ENCODE peak calls at places on chromosome 20, in five cellular contexts. W, M, V, L and K are unnamed samples.
A peak's percentile ranks its signal among the peaks of the same experiment; 100 is the strongest.

GRCh38 chr20:50191566-50192363 is 1.1 kb downstream of the CEBPB start:
- DNase-seq in V (peak; percentile 36), M (peak; percentile 59), L (no peak), W (peak; percentile 37), K (peak; percentile 49)

GRCh38 chr20:53957421-53958172 is 112.8 kb downstream of the BCAS1 start:
- DNase-seq in V (no peak), M (peak; percentile 48), W (no peak), L (no peak), K (no peak)

GRCh38 chr20:46167080-46167479 is 49.0 kb downstream of the CD40 start:
- DNase-seq in V (no peak), L (no peak), M (no peak), W (no peak), K (no peak)

GRCh38 chr20:47326718-47327137 is 29.8 kb downstream of the ZMYND8 start:
- DNase-seq in V (no peak), L (no peak), W (no peak), M (peak; percentile 48), K (no peak)

GRCh38 chr20:48238781-48239180 is 453.5 kb upstream of the SULF2 start:
- DNase-seq in L (no peak), M (no peak), V (no peak), W (no peak), K (no peak)

GRCh38 chr20:50578061-50578777 is 68.0 kb downstream of the PTPN1 start:
- DNase-seq in L (no peak), V (no peak), M (no peak), W (no peak), K (no peak)

GRCh38 chr20:40965671-40966070 is 63.0 kb upstream of the TOP1 start:
- DNase-seq in M (no peak), L (no peak), W (no peak), V (no peak), K (no peak)

GRCh38 chr20:5492941-5493340 is 176.2 kb upstream of the PROKR2 start:
- DNase-seq in V (no peak), M (no peak), L (no peak), W (no peak), K (no peak)

GRCh38 chr20:19995220-19995863 is 21.8 kb upstream of the NAA20 start:
- DNase-seq in W (no peak), V (no peak), M (peak; percentile 76), L (peak; percentile 46), K (no peak)

GRCh38 chr20:46013826-46014516 is 5.3 kb downstream of the MMP9 start:
- DNase-seq in M (peak; percentile 52), W (peak; percentile 37), V (peak; percentile 65), L (peak; percentile 40), K (no peak)

GRCh38 chr20:31966991-31967655 is 828 bp upstream of the XKR7 start:
- DNase-seq in V (no peak), M (no peak), W (no peak), L (no peak), K (no peak)

GRCh38 chr20:45995213-45996097 is 13.3 kb upstream of the MMP9 start:
- DNase-seq in V (no peak), M (no peak), L (no peak), W (no peak), K (no peak)

GRCh38 chr20:40160151-40160550 is 528.9 kb downstream of the MAFB start:
- DNase-seq in W (no peak), L (no peak), V (peak; percentile 1), M (peak; percentile 72), K (no peak)